ENCODE peak calls at places on chromosome 13, in ten cellular contexts. One of them, this sample, is unnamed.

GRCh38 chr13:36275190-36276002 is 22.2 kb downstream of the CCDC169 start:
- DNase-seq in stimulated activated CD8-positive, alpha-beta memory T cell treated with anti-CD3 and anti-CD28 coated beads, Interleukin-2, amount 100 ng/mL, for 48 hours: no peak
- DNase-seq in dermis blood vessel endothelial cell: peak; percentile 77
- DNase-seq in cerebellum: peak; percentile 5
- DNase-seq in CD4-positive, CD25-positive, alpha-beta regulatory T cell: peak; percentile 40
- DNase-seq in germinal center: no peak
- DNase-seq in brain pericyte: no peak
- DNase-seq in left colon: no peak
- DNase-seq in left lung: no peak
- DNase-seq in KBM-7: peak; percentile 32
- DNase-seq in this sample: no peak

GRCh38 chr13:30147380-30147779 is 160.0 kb downstream of the KATNAL1 start:
- DNase-seq in stimulated activated CD8-positive, alpha-beta memory T cell treated with anti-CD3 and anti-CD28 coated beads, Interleukin-2, amount 100 ng/mL, for 48 hours: no peak
- DNase-seq in dermis blood vessel endothelial cell: no peak
- DNase-seq in cerebellum: no peak
- DNase-seq in CD4-positive, CD25-positive, alpha-beta regulatory T cell: peak; percentile 35
- DNase-seq in germinal center: peak; percentile 60
- DNase-seq in brain pericyte: no peak
- DNase-seq in left colon: no peak
- DNase-seq in left lung: no peak
- DNase-seq in KBM-7: peak; percentile 18
- DNase-seq in this sample: no peak

GRCh38 chr13:95505265-95505664 is 47.3 kb upstream of the CLDN10 start:
- DNase-seq in stimulated activated CD8-positive, alpha-beta memory T cell treated with anti-CD3 and anti-CD28 coated beads, Interleukin-2, amount 100 ng/mL, for 48 hours: no peak
- DNase-seq in dermis blood vessel endothelial cell: no peak
- DNase-seq in cerebellum: no peak
- DNase-seq in CD4-positive, CD25-positive, alpha-beta regulatory T cell: no peak
- DNase-seq in germinal center: no peak
- DNase-seq in brain pericyte: no peak
- DNase-seq in left colon: no peak
- DNase-seq in left lung: no peak
- DNase-seq in KBM-7: no peak
- DNase-seq in this sample: no peak

GRCh38 chr13:40345149-40345514 is 321.3 kb downstream of the FOXO1 start:
- DNase-seq in stimulated activated CD8-positive, alpha-beta memory T cell treated with anti-CD3 and anti-CD28 coated beads, Interleukin-2, amount 100 ng/mL, for 48 hours: no peak
- DNase-seq in dermis blood vessel endothelial cell: no peak
- DNase-seq in cerebellum: no peak
- DNase-seq in CD4-positive, CD25-positive, alpha-beta regulatory T cell: no peak
- DNase-seq in germinal center: no peak
- DNase-seq in brain pericyte: no peak
- DNase-seq in left colon: no peak
- DNase-seq in left lung: no peak
- DNase-seq in KBM-7: no peak
- DNase-seq in this sample: no peak

GRCh38 chr13:101309014-101309619 is 107.2 kb downstream of the NALCN start:
- DNase-seq in stimulated activated CD8-positive, alpha-beta memory T cell treated with anti-CD3 and anti-CD28 coated beads, Interleukin-2, amount 100 ng/mL, for 48 hours: no peak
- DNase-seq in dermis blood vessel endothelial cell: no peak
- DNase-seq in cerebellum: no peak
- DNase-seq in CD4-positive, CD25-positive, alpha-beta regulatory T cell: no peak
- DNase-seq in germinal center: no peak
- DNase-seq in brain pericyte: no peak
- DNase-seq in left colon: no peak
- DNase-seq in left lung: no peak
- DNase-seq in KBM-7: no peak
- DNase-seq in this sample: no peak

GRCh38 chr13:94143624-94144350 is 335.7 kb downstream of the DCT start:
- DNase-seq in stimulated activated CD8-positive, alpha-beta memory T cell treated with anti-CD3 and anti-CD28 coated beads, Interleukin-2, amount 100 ng/mL, for 48 hours: no peak
- DNase-seq in dermis blood vessel endothelial cell: no peak
- DNase-seq in cerebellum: no peak
- DNase-seq in CD4-positive, CD25-positive, alpha-beta regulatory T cell: no peak
- DNase-seq in germinal center: no peak
- DNase-seq in brain pericyte: no peak
- DNase-seq in left colon: no peak
- DNase-seq in left lung: no peak
- DNase-seq in KBM-7: no peak
- DNase-seq in this sample: no peak

GRCh38 chr13:33379597-33379996 is 94.0 kb upstream of the STARD13 start:
- DNase-seq in stimulated activated CD8-positive, alpha-beta memory T cell treated with anti-CD3 and anti-CD28 coated beads, Interleukin-2, amount 100 ng/mL, for 48 hours: no peak
- DNase-seq in dermis blood vessel endothelial cell: peak; percentile 53
- DNase-seq in cerebellum: no peak
- DNase-seq in CD4-positive, CD25-positive, alpha-beta regulatory T cell: no peak
- DNase-seq in germinal center: no peak
- DNase-seq in brain pericyte: no peak
- DNase-seq in left colon: no peak
- DNase-seq in left lung: no peak
- DNase-seq in KBM-7: no peak
- DNase-seq in this sample: no peak

GRCh38 chr13:109199280-109199679 is 569.9 kb downstream of the MYO16 start:
- DNase-seq in stimulated activated CD8-positive, alpha-beta memory T cell treated with anti-CD3 and anti-CD28 coated beads, Interleukin-2, amount 100 ng/mL, for 48 hours: no peak
- DNase-seq in dermis blood vessel endothelial cell: no peak
- DNase-seq in cerebellum: no peak
- DNase-seq in CD4-positive, CD25-positive, alpha-beta regulatory T cell: no peak
- DNase-seq in germinal center: no peak
- DNase-seq in brain pericyte: no peak
- DNase-seq in left colon: no peak
- DNase-seq in left lung: no peak
- DNase-seq in KBM-7: no peak
- DNase-seq in this sample: no peak

GRCh38 chr13:43354147-43354945 is 331.0 kb downstream of the DNAJC15 start:
- DNase-seq in stimulated activated CD8-positive, alpha-beta memory T cell treated with anti-CD3 and anti-CD28 coated beads, Interleukin-2, amount 100 ng/mL, for 48 hours: no peak
- DNase-seq in dermis blood vessel endothelial cell: no peak
- DNase-seq in cerebellum: no peak
- DNase-seq in CD4-positive, CD25-positive, alpha-beta regulatory T cell: no peak
- DNase-seq in germinal center: no peak
- DNase-seq in brain pericyte: no peak
- DNase-seq in left colon: no peak
- DNase-seq in left lung: no peak
- DNase-seq in KBM-7: no peak
- DNase-seq in this sample: no peak

GRCh38 chr13:46982856-46983582 is 86.2 kb upstream of the HTR2A start:
- DNase-seq in stimulated activated CD8-positive, alpha-beta memory T cell treated with anti-CD3 and anti-CD28 coated beads, Interleukin-2, amount 100 ng/mL, for 48 hours: no peak
- DNase-seq in dermis blood vessel endothelial cell: no peak
- DNase-seq in cerebellum: no peak
- DNase-seq in CD4-positive, CD25-positive, alpha-beta regulatory T cell: peak; percentile 10
- DNase-seq in germinal center: no peak
- DNase-seq in brain pericyte: no peak
- DNase-seq in left colon: no peak
- DNase-seq in left lung: no peak
- DNase-seq in KBM-7: peak; percentile 29
- DNase-seq in this sample: no peak

This sample was measured in CMK.